ENCODE peak calls at places on chromosomes 11 and 22, in ten cellular contexts. One of them, this sample, is unnamed.

GRCh38 chr22:30290679-30291333 is 1.5 kb upstream of the CASTOR1 start:
- DNase-seq in GM04504: no peak
- DNase-seq in GM10248: no peak
- DNase-seq in WTC11: no peak
- DNase-seq in right cardiac atrium: peak; percentile 90
- DNase-seq in stimulated activated naive B cell treated with anti-CD40 and anti-IgM and Interleukin-4, amounts not matched to agents 10 μg/mL and 1 μg/mL and 100 μg/mL, for 72 hours: no peak
- DNase-seq in MM.1S: no peak
- DNase-seq in activated T-helper 9 cell treated with anti-CD3 and anti-CD28 coated beads, Interleukin-2, amount 50 U/mL, for 16 hours: no peak
- DNase-seq in Right ventricle myocardium superior: peak; percentile 90
- DNase-seq in activated T-helper 1 cell treated with anti-CD3 and anti-CD28 coated beads, Interleukin-2, amount 50 U/mL, for 16 hours: no peak
- DNase-seq in this sample: peak; percentile 30

GRCh38 chr11:110434952-110435779 is 5.4 kb downstream of the FDX1 start:
- DNase-seq in GM04504: no peak
- DNase-seq in GM10248: no peak
- DNase-seq in WTC11: peak; percentile 21
- DNase-seq in right cardiac atrium: no peak
- DNase-seq in stimulated activated naive B cell treated with anti-CD40 and anti-IgM and Interleukin-4, amounts not matched to agents 10 μg/mL and 1 μg/mL and 100 μg/mL, for 72 hours: no peak
- DNase-seq in MM.1S: peak; percentile 62
- DNase-seq in activated T-helper 9 cell treated with anti-CD3 and anti-CD28 coated beads, Interleukin-2, amount 50 U/mL, for 16 hours: no peak
- DNase-seq in Right ventricle myocardium superior: no peak
- DNase-seq in activated T-helper 1 cell treated with anti-CD3 and anti-CD28 coated beads, Interleukin-2, amount 50 U/mL, for 16 hours: no peak
- DNase-seq in this sample: peak; percentile 26

GRCh38 chr22:42632096-42632495 is 8.3 kb downstream of the ATP5MGL start:
- DNase-seq in GM04504: no peak
- DNase-seq in GM10248: no peak
- DNase-seq in WTC11: no peak
- DNase-seq in right cardiac atrium: no peak
- DNase-seq in stimulated activated naive B cell treated with anti-CD40 and anti-IgM and Interleukin-4, amounts not matched to agents 10 μg/mL and 1 μg/mL and 100 μg/mL, for 72 hours: no peak
- DNase-seq in MM.1S: no peak
- DNase-seq in activated T-helper 9 cell treated with anti-CD3 and anti-CD28 coated beads, Interleukin-2, amount 50 U/mL, for 16 hours: no peak
- DNase-seq in Right ventricle myocardium superior: no peak
- DNase-seq in activated T-helper 1 cell treated with anti-CD3 and anti-CD28 coated beads, Interleukin-2, amount 50 U/mL, for 16 hours: no peak
- DNase-seq in this sample: no peak

GRCh38 chr22:44526431-44527115 is 28.5 kb upstream of the RTL6 start:
- DNase-seq in GM04504: no peak
- DNase-seq in GM10248: no peak
- DNase-seq in WTC11: no peak
- DNase-seq in right cardiac atrium: no peak
- DNase-seq in stimulated activated naive B cell treated with anti-CD40 and anti-IgM and Interleukin-4, amounts not matched to agents 10 μg/mL and 1 μg/mL and 100 μg/mL, for 72 hours: no peak
- DNase-seq in MM.1S: no peak
- DNase-seq in activated T-helper 9 cell treated with anti-CD3 and anti-CD28 coated beads, Interleukin-2, amount 50 U/mL, for 16 hours: no peak
- DNase-seq in Right ventricle myocardium superior: no peak
- DNase-seq in activated T-helper 1 cell treated with anti-CD3 and anti-CD28 coated beads, Interleukin-2, amount 50 U/mL, for 16 hours: no peak
- DNase-seq in this sample: no peak

GRCh38 chr11:35747638-35748037 is 85.1 kb downstream of the TRIM44 start:
- DNase-seq in GM04504: no peak
- DNase-seq in GM10248: no peak
- DNase-seq in WTC11: no peak
- DNase-seq in right cardiac atrium: no peak
- DNase-seq in stimulated activated naive B cell treated with anti-CD40 and anti-IgM and Interleukin-4, amounts not matched to agents 10 μg/mL and 1 μg/mL and 100 μg/mL, for 72 hours: no peak
- DNase-seq in MM.1S: no peak
- DNase-seq in activated T-helper 9 cell treated with anti-CD3 and anti-CD28 coated beads, Interleukin-2, amount 50 U/mL, for 16 hours: no peak
- DNase-seq in Right ventricle myocardium superior: no peak
- DNase-seq in activated T-helper 1 cell treated with anti-CD3 and anti-CD28 coated beads, Interleukin-2, amount 50 U/mL, for 16 hours: no peak
- DNase-seq in this sample: no peak

GRCh38 chr11:84906995-84907394 is 720.1 kb downstream of the DLG2 start:
- DNase-seq in GM04504: peak; percentile 6
- DNase-seq in GM10248: no peak
- DNase-seq in WTC11: no peak
- DNase-seq in right cardiac atrium: no peak
- DNase-seq in stimulated activated naive B cell treated with anti-CD40 and anti-IgM and Interleukin-4, amounts not matched to agents 10 μg/mL and 1 μg/mL and 100 μg/mL, for 72 hours: no peak
- DNase-seq in MM.1S: no peak
- DNase-seq in activated T-helper 9 cell treated with anti-CD3 and anti-CD28 coated beads, Interleukin-2, amount 50 U/mL, for 16 hours: no peak
- DNase-seq in Right ventricle myocardium superior: no peak
- DNase-seq in activated T-helper 1 cell treated with anti-CD3 and anti-CD28 coated beads, Interleukin-2, amount 50 U/mL, for 16 hours: no peak
- DNase-seq in this sample: no peak

GRCh38 chr22:24405631-24406321 is 21.6 kb upstream of the ADORA2A start:
- DNase-seq in GM04504: no peak
- DNase-seq in GM10248: no peak
- DNase-seq in WTC11: no peak
- DNase-seq in right cardiac atrium: no peak
- DNase-seq in stimulated activated naive B cell treated with anti-CD40 and anti-IgM and Interleukin-4, amounts not matched to agents 10 μg/mL and 1 μg/mL and 100 μg/mL, for 72 hours: no peak
- DNase-seq in MM.1S: no peak
- DNase-seq in activated T-helper 9 cell treated with anti-CD3 and anti-CD28 coated beads, Interleukin-2, amount 50 U/mL, for 16 hours: no peak
- DNase-seq in Right ventricle myocardium superior: no peak
- DNase-seq in activated T-helper 1 cell treated with anti-CD3 and anti-CD28 coated beads, Interleukin-2, amount 50 U/mL, for 16 hours: no peak
- DNase-seq in this sample: no peak

GRCh38 chr22:34696557-34696956 is 369.4 kb upstream of the ISX start:
- DNase-seq in GM04504: no peak
- DNase-seq in GM10248: no peak
- DNase-seq in WTC11: no peak
- DNase-seq in right cardiac atrium: no peak
- DNase-seq in stimulated activated naive B cell treated with anti-CD40 and anti-IgM and Interleukin-4, amounts not matched to agents 10 μg/mL and 1 μg/mL and 100 μg/mL, for 72 hours: no peak
- DNase-seq in MM.1S: no peak
- DNase-seq in activated T-helper 9 cell treated with anti-CD3 and anti-CD28 coated beads, Interleukin-2, amount 50 U/mL, for 16 hours: no peak
- DNase-seq in Right ventricle myocardium superior: no peak
- DNase-seq in activated T-helper 1 cell treated with anti-CD3 and anti-CD28 coated beads, Interleukin-2, amount 50 U/mL, for 16 hours: no peak
- DNase-seq in this sample: no peak

GRCh38 chr22:28115426-28115825 is 196.4 kb upstream of the PITPNB start:
- DNase-seq in GM04504: no peak
- DNase-seq in GM10248: no peak
- DNase-seq in WTC11: no peak
- DNase-seq in right cardiac atrium: no peak
- DNase-seq in stimulated activated naive B cell treated with anti-CD40 and anti-IgM and Interleukin-4, amounts not matched to agents 10 μg/mL and 1 μg/mL and 100 μg/mL, for 72 hours: no peak
- DNase-seq in MM.1S: no peak
- DNase-seq in activated T-helper 9 cell treated with anti-CD3 and anti-CD28 coated beads, Interleukin-2, amount 50 U/mL, for 16 hours: no peak
- DNase-seq in Right ventricle myocardium superior: no peak
- DNase-seq in activated T-helper 1 cell treated with anti-CD3 and anti-CD28 coated beads, Interleukin-2, amount 50 U/mL, for 16 hours: no peak
- DNase-seq in this sample: no peak

GRCh38 chr11:369336-370018 is at the start of gene B4GALNT4:
- DNase-seq in GM04504: no peak
- DNase-seq in GM10248: no peak
- DNase-seq in WTC11: peak; percentile 40
- DNase-seq in right cardiac atrium: peak; percentile 30
- DNase-seq in stimulated activated naive B cell treated with anti-CD40 and anti-IgM and Interleukin-4, amounts not matched to agents 10 μg/mL and 1 μg/mL and 100 μg/mL, for 72 hours: no peak
- DNase-seq in MM.1S: no peak
- DNase-seq in activated T-helper 9 cell treated with anti-CD3 and anti-CD28 coated beads, Interleukin-2, amount 50 U/mL, for 16 hours: no peak
- DNase-seq in Right ventricle myocardium superior: peak; percentile 44
- DNase-seq in activated T-helper 1 cell treated with anti-CD3 and anti-CD28 coated beads, Interleukin-2, amount 50 U/mL, for 16 hours: no peak
- DNase-seq in this sample: no peak

GRCh38 chr11:80214413-80214812 is 773.6 kb upstream of the TENM4 start:
- DNase-seq in GM04504: no peak
- DNase-seq in GM10248: no peak
- DNase-seq in WTC11: no peak
- DNase-seq in right cardiac atrium: no peak
- DNase-seq in stimulated activated naive B cell treated with anti-CD40 and anti-IgM and Interleukin-4, amounts not matched to agents 10 μg/mL and 1 μg/mL and 100 μg/mL, for 72 hours: no peak
- DNase-seq in MM.1S: no peak
- DNase-seq in activated T-helper 9 cell treated with anti-CD3 and anti-CD28 coated beads, Interleukin-2, amount 50 U/mL, for 16 hours: no peak
- DNase-seq in Right ventricle myocardium superior: no peak
- DNase-seq in activated T-helper 1 cell treated with anti-CD3 and anti-CD28 coated beads, Interleukin-2, amount 50 U/mL, for 16 hours: no peak
- DNase-seq in this sample: no peak

GRCh38 chr11:13923182-13923581 is 39.3 kb upstream of the SPON1 start:
- DNase-seq in GM04504: no peak
- DNase-seq in GM10248: no peak
- DNase-seq in WTC11: no peak
- DNase-seq in right cardiac atrium: no peak
- DNase-seq in stimulated activated naive B cell treated with anti-CD40 and anti-IgM and Interleukin-4, amounts not matched to agents 10 μg/mL and 1 μg/mL and 100 μg/mL, for 72 hours: no peak
- DNase-seq in MM.1S: no peak
- DNase-seq in activated T-helper 9 cell treated with anti-CD3 and anti-CD28 coated beads, Interleukin-2, amount 50 U/mL, for 16 hours: no peak
- DNase-seq in Right ventricle myocardium superior: no peak
- DNase-seq in activated T-helper 1 cell treated with anti-CD3 and anti-CD28 coated beads, Interleukin-2, amount 50 U/mL, for 16 hours: no peak
- DNase-seq in this sample: no peak

GRCh38 chr22:32545801-32546200 is 71.2 kb downstream of the FBXO7 start:
- DNase-seq in GM04504: no peak
- DNase-seq in GM10248: no peak
- DNase-seq in WTC11: no peak
- DNase-seq in right cardiac atrium: peak; percentile 55
- DNase-seq in stimulated activated naive B cell treated with anti-CD40 and anti-IgM and Interleukin-4, amounts not matched to agents 10 μg/mL and 1 μg/mL and 100 μg/mL, for 72 hours: no peak
- DNase-seq in MM.1S: no peak
- DNase-seq in activated T-helper 9 cell treated with anti-CD3 and anti-CD28 coated beads, Interleukin-2, amount 50 U/mL, for 16 hours: no peak
- DNase-seq in Right ventricle myocardium superior: no peak
- DNase-seq in activated T-helper 1 cell treated with anti-CD3 and anti-CD28 coated beads, Interleukin-2, amount 50 U/mL, for 16 hours: no peak
- DNase-seq in this sample: no peak